ENCODE peak calls at places on chromosomes 5 and 9, in nine cellular contexts. G, S, M, X, P, H, U, I and L are unnamed samples.

GRCh38 chr5:173753307-173754168 is 134.6 kb upstream of the CPEB4 start:
- DNase-seq in I (peak; percentile 48), U (no peak), H (no peak), M (peak; percentile 37), S (no peak), P (peak; percentile 79), G (no peak), X (no peak), L (no peak)

GRCh38 chr5:159310492-159310891 is 19.8 kb downstream of the IL12B start:
- DNase-seq in S (peak; percentile 80), U (peak; percentile 21), H (no peak), I (no peak), X (no peak), M (no peak), P (peak; percentile 58), G (no peak), L (no peak)

GRCh38 chr9:131714161-131714646 is 25.7 kb downstream of the RAPGEF1 start:
- DNase-seq in I (peak; percentile 54), P (peak; percentile 82), M (peak; percentile 68), G (no peak), H (peak; percentile 90), S (no peak), U (peak; percentile 68), X (no peak), L (peak; percentile 80)

GRCh38 chr5:8907168-8907868 is 638.6 kb downstream of the SEMA5A start:
- DNase-seq in H (peak; percentile 88), X (no peak), G (no peak), S (no peak), M (peak; percentile 62), P (peak; percentile 62), I (peak; percentile 32), U (no peak), L (no peak)

GRCh38 chr5:144187699-144188294 is 17.1 kb downstream of the KCTD16 start:
- DNase-seq in P (peak; percentile 99), M (peak; percentile 93), S (peak; percentile 87), U (peak; percentile 63), X (peak; percentile 73), G (no peak), H (peak; percentile 98), I (peak; percentile 95), L (peak; percentile 88)

GRCh38 chr5:1199649-1200494 is 1.5 kb upstream of the SLC6A19 start:
- DNase-seq in X (no peak), I (no peak), P (no peak), G (no peak), S (no peak), M (no peak), U (no peak), H (no peak), L (peak; percentile 54)

GRCh38 chr9:90848866-90849265 is 47.2 kb downstream of the SYK start:
- DNase-seq in M (no peak), P (no peak), H (no peak), X (no peak), U (no peak), I (no peak), S (no peak), G (no peak), L (no peak)

GRCh38 chr5:150140830-150141229 is 14.8 kb downstream of the PDGFRB start:
- DNase-seq in M (peak; percentile 79), H (peak; percentile 97), U (no peak), P (peak; percentile 95), I (peak; percentile 98), S (no peak), G (no peak), X (no peak), L (no peak)

GRCh38 chr9:106936680-106937079 is 73.7 kb downstream of the ZNF462 start:
- DNase-seq in U (no peak), P (no peak), G (no peak), H (no peak), S (no peak), I (no peak), X (no peak), M (no peak), L (no peak)